ENCODE peak calls at places on chromosomes 1 and 21, in four cellular contexts. One of them, this sample, is unnamed.
A peak's percentile ranks its signal among the peaks of the same experiment; 100 is the strongest.

GRCh38 chr21:14614287-14614686 is 68.2 kb upstream of the SAMSN1 start:
- DNase-seq in WTC11: no peak
- DNase-seq in K562: no peak
- DNase-seq in GM12878: no peak
- DNase-seq in this sample: no peak

GRCh38 chr21:44537930-44538911 is 1.8 kb downstream of the KRTAP10-1 start:
- DNase-seq in WTC11: no peak
- DNase-seq in K562: no peak
- DNase-seq in GM12878: no peak
- DNase-seq in this sample: no peak

GRCh38 chr1:202844935-202845334 is 34.2 kb downstream of the PCAT6 start:
- DNase-seq in WTC11: no peak
- DNase-seq in K562: no peak
- DNase-seq in GM12878: no peak
- DNase-seq in this sample: no peak

GRCh38 chr1:33121728-33122127 is 40.8 kb downstream of the AZIN2 start:
- DNase-seq in WTC11: no peak
- DNase-seq in K562: no peak
- DNase-seq in GM12878: no peak
- DNase-seq in this sample: no peak

GRCh38 chr1:193190096-193190744 is 3.8 kb upstream of the B3GALT2 start:
- DNase-seq in WTC11: no peak
- DNase-seq in GM12878: no peak
- DNase-seq in K562: no peak
- DNase-seq in this sample: no peak

GRCh38 chr1:91844862-91845528 is 41.0 kb downstream of the TGFBR3 start:
- DNase-seq in K562: no peak
- DNase-seq in WTC11: no peak
- DNase-seq in GM12878: no peak
- DNase-seq in this sample: peak; percentile 87

GRCh38 chr1:228400237-228400651 is 6.4 kb downstream of the TRIM11 start:
- DNase-seq in WTC11: no peak
- DNase-seq in K562: no peak
- DNase-seq in GM12878: no peak
- DNase-seq in this sample: no peak

GRCh38 chr1:36740446-36740845 is 257.7 kb upstream of the CSF3R start:
- DNase-seq in K562: no peak
- DNase-seq in GM12878: no peak
- DNase-seq in WTC11: no peak
- DNase-seq in this sample: no peak

GRCh38 chr21:42640486-42640885 is 12.9 kb upstream of the PDE9A start:
- DNase-seq in K562: no peak
- DNase-seq in GM12878: no peak
- DNase-seq in WTC11: no peak
- DNase-seq in this sample: no peak

GRCh38 chr1:65363484-65363883 is 54.1 kb downstream of the DNAJC6 start:
- DNase-seq in WTC11: no peak
- DNase-seq in GM12878: no peak
- DNase-seq in K562: no peak
- DNase-seq in this sample: no peak

GRCh38 chr1:65359888-65360287 is 50.5 kb downstream of the DNAJC6 start:
- DNase-seq in WTC11: no peak
- DNase-seq in K562: no peak
- DNase-seq in GM12878: no peak
- DNase-seq in this sample: peak; percentile 56

GRCh38 chr1:65360654-65361053 is 51.3 kb downstream of the DNAJC6 start:
- DNase-seq in K562: no peak
- DNase-seq in WTC11: no peak
- DNase-seq in GM12878: no peak
- DNase-seq in this sample: no peak

GRCh38 chr1:65357291-65357960 is 48.1 kb downstream of the DNAJC6 start:
- DNase-seq in K562: no peak
- DNase-seq in WTC11: no peak
- DNase-seq in GM12878: no peak
- DNase-seq in this sample: no peak

GRCh38 chr1:65362545-65362944 is 53.2 kb downstream of the DNAJC6 start:
- DNase-seq in K562: no peak
- DNase-seq in GM12878: no peak
- DNase-seq in WTC11: no peak
- DNase-seq in this sample: no peak
- TF ChIP-seq CREM in K562: no peak
- TF ChIP-seq CREM in GM12878: no peak
- TF ChIP-seq CREM in WTC11: no peak
- TF ChIP-seq CREM in this sample: no peak

GRCh38 chr1:185091480-185091879 is 46.1 kb downstream of the RNF2 start:
- DNase-seq in GM12878: no peak
- DNase-seq in WTC11: no peak
- DNase-seq in K562: no peak
- DNase-seq in this sample: no peak

GRCh38 chr1:185096531-185096930 is 51.2 kb downstream of the RNF2 start:
- DNase-seq in K562: no peak
- DNase-seq in GM12878: no peak
- DNase-seq in WTC11: no peak
- DNase-seq in this sample: no peak
- TF ChIP-seq CREM in K562: no peak
- TF ChIP-seq CREM in GM12878: no peak
- TF ChIP-seq CREM in WTC11: no peak
- TF ChIP-seq CREM in this sample: no peak

DNA sequence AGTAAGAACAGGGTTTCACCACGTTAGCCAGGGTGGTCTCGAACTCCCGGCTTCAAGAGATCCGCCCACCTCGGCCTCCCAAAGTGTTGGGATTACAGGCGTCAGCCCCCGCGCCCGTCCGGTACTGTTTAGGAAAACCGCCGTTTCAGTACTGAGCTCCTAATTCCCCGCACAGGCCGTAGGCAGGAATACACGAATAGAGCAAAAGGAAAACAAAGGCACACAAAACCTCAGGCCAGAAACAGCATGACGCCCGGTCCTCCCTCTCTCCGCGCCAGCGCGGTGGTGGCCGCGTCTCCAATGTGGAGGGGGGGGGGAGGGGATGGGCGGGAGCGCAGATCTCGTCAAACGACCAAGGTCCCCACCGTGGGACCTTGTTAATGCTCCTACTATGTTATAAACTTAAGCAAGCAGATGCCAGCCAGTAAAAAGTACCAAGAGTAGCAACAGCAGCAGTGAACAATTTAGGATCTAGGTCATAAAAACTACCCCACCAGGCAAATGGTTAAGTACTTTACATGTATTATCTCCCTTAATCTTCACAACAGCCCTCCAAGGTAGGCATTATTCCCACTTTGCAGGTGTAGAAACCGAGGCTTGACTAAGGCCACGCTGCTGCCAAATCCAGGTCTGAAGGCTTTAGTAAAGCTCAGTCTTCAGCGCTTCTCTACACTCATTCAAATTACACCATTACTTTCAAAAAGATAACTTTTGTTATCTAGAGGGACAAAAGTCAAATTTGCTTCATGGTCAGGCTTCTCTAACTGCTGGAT is 722 bp upstream of the ADAR start:
- DNase-seq in GM12878: no peak
- DNase-seq in WTC11: peak; percentile 71
- DNase-seq in K562: peak; percentile 62
- DNase-seq in this sample: peak; percentile 46
- TF ChIP-seq CREM in GM12878: no peak
- TF ChIP-seq CREM in WTC11: no peak
- TF ChIP-seq CREM in K562: no peak
- TF ChIP-seq CREM in this sample: peak; percentile 52

GRCh38 chr1:107442545-107442944 is 301.7 kb downstream of the NTNG1 start:
- DNase-seq in GM12878: no peak
- DNase-seq in WTC11: no peak
- DNase-seq in K562: no peak
- DNase-seq in this sample: no peak
- TF ChIP-seq CREM in GM12878: no peak
- TF ChIP-seq CREM in WTC11: no peak
- TF ChIP-seq CREM in K562: no peak
- TF ChIP-seq CREM in this sample: no peak

DNA sequence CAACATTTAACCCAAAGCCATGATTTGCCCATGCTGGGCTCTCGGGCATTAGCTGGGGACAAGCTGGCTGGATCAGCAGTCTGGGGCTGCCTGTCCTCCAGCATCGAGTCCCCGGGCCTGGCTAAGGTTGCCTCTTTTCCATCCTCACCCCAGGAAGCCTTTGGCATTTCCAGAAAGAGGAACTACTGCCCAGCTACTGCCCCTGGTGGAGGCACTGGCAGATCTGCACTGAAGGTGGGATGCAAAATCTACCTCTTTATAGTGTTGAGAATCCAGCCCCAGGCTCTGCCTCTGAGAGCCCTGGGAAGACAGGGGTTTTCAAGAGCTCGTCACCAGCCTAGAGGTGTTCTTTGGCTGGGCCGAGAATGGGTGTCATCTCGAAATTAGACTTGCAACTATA is 635.9 kb downstream of the MATN1 start:
- DNase-seq in WTC11: peak; percentile 57
- DNase-seq in K562: no peak
- DNase-seq in GM12878: no peak
- DNase-seq in this sample: peak; percentile 6
- TF ChIP-seq CREM in WTC11: no peak
- TF ChIP-seq CREM in K562: no peak
- TF ChIP-seq CREM in GM12878: no peak
- TF ChIP-seq CREM in this sample: no peak

GRCh38 chr1:156929596-156930238 is 9.3 kb downstream of the LRRC71 start:
- DNase-seq in WTC11: no peak
- DNase-seq in GM12878: no peak
- DNase-seq in K562: no peak
- DNase-seq in this sample: no peak
- TF ChIP-seq CREM in WTC11: no peak
- TF ChIP-seq CREM in GM12878: no peak
- TF ChIP-seq CREM in K562: no peak
- TF ChIP-seq CREM in this sample: no peak

DNA sequence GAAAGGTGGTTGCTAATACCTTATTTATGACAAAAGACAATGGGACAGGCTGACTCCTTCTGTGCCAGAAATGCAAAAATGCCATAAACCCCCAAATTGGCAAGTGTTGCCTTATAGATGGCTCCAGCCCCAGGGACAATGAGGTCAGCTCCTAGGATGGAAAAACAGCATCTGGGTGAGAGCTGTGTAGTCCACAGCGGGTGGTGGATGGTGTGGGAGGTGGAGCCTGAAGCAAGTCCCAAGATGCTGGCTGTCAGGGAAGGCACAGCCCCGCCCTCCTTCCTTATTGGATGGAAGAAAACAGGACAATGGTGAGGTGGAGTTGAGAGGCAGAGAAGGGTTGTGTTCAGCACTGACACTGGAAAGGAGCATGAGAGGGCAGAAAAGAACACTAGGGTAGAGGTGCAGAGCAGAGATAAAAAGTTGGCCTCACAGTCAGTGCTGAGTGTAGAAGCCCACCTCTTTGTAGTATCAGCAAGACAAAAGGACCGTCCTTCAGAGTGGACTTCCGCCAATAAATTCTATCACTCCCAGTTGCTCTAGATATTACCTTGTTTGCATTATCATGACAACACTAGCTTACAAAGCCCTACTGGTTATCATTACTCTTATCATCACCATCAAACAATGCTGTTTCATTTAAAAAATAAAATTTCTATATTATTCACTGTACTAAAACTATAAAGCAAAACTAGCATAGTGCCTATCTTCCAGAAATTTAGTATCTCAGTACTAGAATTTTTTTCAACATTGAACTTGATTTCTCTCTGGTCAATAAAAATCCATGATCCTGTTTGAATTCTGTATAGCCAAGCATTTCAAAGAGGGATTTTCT is 3.7 kb upstream of the SDE2 start:
- DNase-seq in K562: peak; percentile 100
- DNase-seq in GM12878: no peak
- DNase-seq in WTC11: peak; percentile 86
- DNase-seq in this sample: no peak
- TF ChIP-seq CREM in K562: peak; percentile 70
- TF ChIP-seq CREM in GM12878: no peak
- TF ChIP-seq CREM in WTC11: no peak
- TF ChIP-seq CREM in this sample: no peak

GRCh38 chr1:170704256-170704655 is 40.3 kb downstream of the PRRX1 start:
- DNase-seq in GM12878: no peak
- DNase-seq in WTC11: no peak
- DNase-seq in K562: no peak
- DNase-seq in this sample: no peak
- TF ChIP-seq CREM in GM12878: no peak
- TF ChIP-seq CREM in WTC11: no peak
- TF ChIP-seq CREM in K562: no peak
- TF ChIP-seq CREM in this sample: no peak

GRCh38 chr1:109242387-109242786 is 7.0 kb upstream of the CELSR2 start:
- DNase-seq in K562: no peak
- DNase-seq in WTC11: no peak
- DNase-seq in GM12878: no peak
- DNase-seq in this sample: no peak
- TF ChIP-seq CREM in K562: no peak
- TF ChIP-seq CREM in WTC11: no peak
- TF ChIP-seq CREM in GM12878: no peak
- TF ChIP-seq CREM in this sample: no peak